ENCODE peak calls at places on chromosomes 3 and 15, in eight cellular contexts. K is PC-3, C is hepatocyte, V is upper lobe of right lung, O is heart right ventricle, F is A549, Y is PC-9, S is MM.1S. L is an unnamed sample. For H3K4me1, the result is how much of the 10 kb centered on the place peaks cover.

GRCh38 chr3:63724987-63725386 is 72.5 kb downstream of the SNTN start:
- DNase-seq in V (no peak), K (no peak), Y (peak), O (no peak), S (no peak), C (peak), F (no peak), L (no peak)

GRCh38 chr15:56454841-56455240 is 10.1 kb downstream of the MNS1 start:
- DNase-seq in S (no peak), C (no peak), O (no peak), F (no peak), K (no peak), V (no peak), Y (no peak), L (no peak)

GRCh38 chr3:179304605-179305004 is 18.2 kb upstream of the ZNF639 start:
- DNase-seq in V (no peak), S (no peak), Y (no peak), O (no peak), K (no peak), F (no peak), C (no peak), L (peak)

GRCh38 chr15:65368300-65368617 is 9.5 kb downstream of the IGDCC3 start:
- DNase-seq in Y (peak), O (peak), S (no peak), V (peak), F (no peak), C (no peak), K (no peak), L (no peak)

GRCh38 chr3:53258600-53259426 is 3.0 kb upstream of the TKT start:
- DNase-seq in V (no peak), S (no peak), O (no peak), Y (no peak), C (no peak), K (no peak), F (no peak), L (no peak)

GRCh38 chr3:10242182-10243065 is 5.8 kb upstream of the TATDN2 start:
- DNase-seq in S (no peak), C (no peak), F (no peak), V (no peak), K (no peak), Y (no peak), O (peak), L (peak)

GRCh38 chr3:193944161-193944884 is 191.6 kb upstream of the HES1 start:
- DNase-seq in S (no peak), C (no peak), K (no peak), Y (no peak), V (no peak), O (no peak), F (no peak), L (no peak)

GRCh38 chr15:83578706-83579105 is 75.2 kb upstream of the ADAMTSL3 start:
- DNase-seq in S (no peak), F (no peak), K (no peak), V (no peak), O (no peak), C (no peak), Y (no peak), L (no peak)

GRCh38 chr3:12579456-12579855 is 22.6 kb downstream of the MKRN2 start:
- DNase-seq in F (no peak), V (no peak), Y (no peak), S (no peak), C (no peak), K (no peak), O (no peak), L (no peak)

GRCh38 chr3:66113542-66113941 is 74.8 kb upstream of the MAGI1 start:
- DNase-seq in V (no peak), Y (no peak), K (no peak), C (no peak), S (no peak), O (no peak), F (no peak), L (no peak)

GRCh38 chr3:9897408-9898372 is 5.0 kb upstream of the IL17RE start:
- DNase-seq in Y (peak), C (peak), F (peak), O (no peak), S (no peak), K (peak), V (no peak), L (no peak)

GRCh38 chr3:165459924-165460540 is 263.8 kb upstream of the SLITRK3 start:
- DNase-seq in K (peak), V (no peak), C (no peak), S (no peak), F (peak), O (no peak), Y (no peak), L (no peak)

GRCh38 chr3:114067804-114068203 is 11.3 kb downstream of the QTRT2 start:
- DNase-seq in F (no peak), S (no peak), K (no peak), V (no peak), C (no peak), O (no peak), Y (no peak), L (no peak)

GRCh38 chr15:66092053-66092976 is 161.2 kb downstream of the MEGF11 start:
- DNase-seq in O (no peak), V (no peak), K (no peak), S (no peak), Y (no peak), C (no peak), F (no peak), L (no peak)

GRCh38 chr3:126836220-126836860 is 132.3 kb downstream of the CHCHD6 start:
- DNase-seq in O (no peak), V (no peak), S (no peak), Y (no peak), K (no peak), F (no peak), C (no peak), L (no peak)

GRCh38 chr15:48603123-48603500 is 42.4 kb downstream of the FBN1 start:
- DNase-seq in C (no peak), Y (no peak), K (peak), V (no peak), O (no peak), S (no peak), F (no peak), L (no peak)

GRCh38 chr15:48946088-48946839 is 17.5 kb downstream of the SHC4 start:
- DNase-seq in Y (no peak), V (no peak), C (peak), K (peak), F (peak), O (no peak), S (no peak), L (no peak)

GRCh38 chr15:38554354-38554753 is 10.3 kb downstream of the RASGRP1 start:
- DNase-seq in F (no peak), S (no peak), O (no peak), Y (no peak), C (no peak), K (no peak), V (no peak), L (no peak)

GRCh38 chr3:177807150-177807875 is 610.0 kb upstream of the TBL1XR1 start:
- DNase-seq in C (no peak), Y (no peak), V (no peak), K (no peak), S (no peak), F (no peak), O (no peak), L (no peak)

GRCh38 chr3:128619146-128619890 is 31.3 kb downstream of the RPN1 start:
- DNase-seq in C (no peak), F (peak), O (no peak), S (no peak), K (peak), Y (no peak), V (no peak), L (no peak)

GRCh38 chr15:66237513-66238235 is 15.9 kb downstream of the MEGF11 start:
- DNase-seq in K (no peak), F (no peak), S (no peak), Y (no peak), V (no peak), O (no peak), C (no peak), L (no peak)

GRCh38 chr3:105944721-105945120 is 75.9 kb upstream of the CBLB start:
- DNase-seq in S (no peak), Y (no peak), O (no peak), V (no peak), C (no peak), F (peak), K (peak), L (no peak)

GRCh38 chr3:162992741-162993140 is 1496.1 kb downstream of the OTOL1 start:
- DNase-seq in V (no peak), F (no peak), C (no peak), S (no peak), Y (no peak), O (no peak), K (no peak), L (peak)

GRCh38 chr3:113897373-113897777 is 50.4 kb upstream of the ZDHHC23 start:
- DNase-seq in C (peak), V (no peak), O (no peak), Y (peak), F (no peak), S (peak), K (peak), L (no peak)

GRCh38 chr15:43492266-43492665 is 690 bp downstream of the TP53BP1 start:
- DNase-seq in V (no peak), F (no peak), Y (no peak), S (no peak), O (no peak), K (no peak), C (no peak), L (peak)

GRCh38 chr15:101172421-101173097 is 79.3 kb downstream of the CHSY1 start:
- DNase-seq in S (no peak), O (no peak), Y (no peak), K (no peak), V (no peak), F (no peak), C (no peak), L (peak)

GRCh38 chr3:197692641-197693040 is 44.1 kb downstream of the RUBCN start:
- DNase-seq in O (no peak), S (no peak), Y (no peak), C (no peak), K (no peak), V (no peak), F (no peak), L (no peak)

GRCh38 chr3:2354702-2355101 is 256.0 kb downstream of the CNTN4 start:
- DNase-seq in F (peak), V (no peak), O (peak), K (peak), C (peak), Y (no peak), S (no peak), L (peak)

GRCh38 chr3:49826016-49826415 is 12.3 kb upstream of the UBA7 start:
- DNase-seq in F (no peak), O (no peak), Y (no peak), V (no peak), C (no peak), K (no peak), S (no peak), L (no peak)

GRCh38 chr3:184733181-184733580 is 21.3 kb upstream of the MAGEF1 start:
- DNase-seq in K (peak), Y (peak), O (no peak), S (no peak), V (no peak), F (no peak), C (no peak), L (no peak)

GRCh38 chr3:115792206-115792955 is 169.1 kb downstream of the GAP43 start:
- DNase-seq in Y (peak), V (no peak), S (no peak), O (no peak), K (peak), C (peak), F (peak), L (no peak)

GRCh38 chr3:103047640-103048370 is 613.0 kb downstream of the ZPLD1 start:
- DNase-seq in V (no peak), Y (peak), S (no peak), O (no peak), F (no peak), C (no peak), K (no peak), L (no peak)

GRCh38 chr15:74364936-74365618 is 2.4 kb downstream of the CYP11A1 start:
- DNase-seq in K (no peak), S (no peak), V (no peak), F (no peak), Y (no peak), O (no peak), C (no peak), L (no peak)

GRCh38 chr3:43296565-43296964 is 10.2 kb downstream of the SNRK start:
- DNase-seq in V (no peak), F (no peak), Y (no peak), C (no peak), K (peak), O (no peak), S (peak), L (no peak)

GRCh38 chr15:58473720-58474119 is 41.9 kb downstream of the LIPC start:
- DNase-seq in O (no peak), F (peak), C (peak), Y (peak), S (no peak), V (no peak), K (peak), L (peak)

GRCh38 chr3:51393096-51393495 is 2.0 kb downstream of the RBM15B start:
- DNase-seq in S (no peak), V (no peak), F (no peak), Y (no peak), K (no peak), O (no peak), C (no peak), L (no peak)

GRCh38 chr3:53938645-53939044 is 47.0 kb upstream of the SELENOK start:
- DNase-seq in S (peak), O (no peak), C (peak), F (peak), K (peak), V (no peak), Y (peak), L (peak)

DNA sequence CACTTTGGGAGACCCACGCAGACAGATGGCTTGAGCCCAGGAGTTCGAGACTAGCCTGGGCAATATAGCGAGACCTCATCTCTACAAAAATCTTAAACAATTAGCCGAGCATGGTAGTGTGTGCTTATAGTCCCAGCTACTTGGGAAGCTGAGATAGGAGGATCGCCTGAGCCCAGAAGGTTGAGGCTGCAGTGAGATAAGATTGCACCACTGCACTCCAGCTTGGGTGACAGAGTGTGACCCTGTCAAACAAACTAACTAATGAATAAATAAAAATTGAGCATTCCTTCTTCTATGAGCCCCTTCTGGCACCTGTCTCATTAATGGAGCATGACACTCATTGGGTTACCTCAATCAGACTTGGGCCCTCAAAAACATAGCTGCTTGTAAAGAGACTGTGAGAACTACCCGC is 7.5 kb downstream of the ZDHHC3 start:
- DNase-seq in V (no peak), O (no peak), F (no peak), K (no peak), S (no peak), C (no peak), Y (no peak), L (no peak)
- H3K4me1 ChIP-seq in V (half or more), O (under half), F (under half), K (half or more), S (under half), C (under half), Y (half or more), L (under half)

DNA sequence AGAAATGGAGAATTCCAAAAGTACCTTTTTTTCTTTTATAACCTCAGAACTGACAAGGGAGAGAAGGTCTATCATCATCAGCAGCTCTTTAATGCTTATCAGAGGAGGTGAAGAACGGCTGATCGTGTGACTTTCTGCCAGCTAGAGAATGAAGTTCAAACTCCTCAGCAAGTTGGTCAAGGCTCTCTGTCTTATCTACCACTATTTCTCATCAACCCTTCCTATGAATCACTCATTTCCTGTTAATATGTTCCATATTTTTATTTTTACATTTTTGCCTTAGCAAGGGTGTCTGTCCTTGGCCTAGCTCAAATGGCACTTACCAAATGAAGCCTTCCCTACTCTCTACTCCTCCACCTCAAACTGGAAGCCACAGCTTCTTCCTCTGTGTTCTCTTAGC is 73.1 kb upstream of the TSPAN3 start:
- DNase-seq in F (no peak), O (no peak), C (no peak), K (no peak), V (no peak), S (no peak), Y (no peak), L (no peak)
- H3K27ac ChIP-seq in F (no peak), O (no peak), C (peak), K (no peak), V (peak), S (no peak), Y (peak), L (peak)

GRCh38 chr15:78018968-78019644 is 58.4 kb downstream of the TBC1D2B start:
- DNase-seq in V (no peak), Y (no peak), O (no peak), S (no peak), F (no peak), K (no peak), C (no peak), L (no peak)
- H3K4me1 ChIP-seq in V (under half), Y (under half), O (under half), S (under half), F (under half), K (under half), C (under half), L (under half)

GRCh38 chr3:172106037-172106559 is 66.7 kb downstream of the FNDC3B start:
- DNase-seq in K (no peak), O (no peak), Y (no peak), F (no peak), S (no peak), V (no peak), C (no peak), L (no peak)
- H3K27ac ChIP-seq in K (no peak), O (no peak), Y (no peak), F (no peak), S (peak), V (peak), C (no peak), L (no peak)